ENCODE peak calls at places on chromosomes 7 and 10, in seven cellular contexts. One of them, this sample, is unnamed.

GRCh38 chr10:114930320-114930719 is 7.7 kb upstream of the TRUB1 start:
- DNase-seq in HEK293T: no peak
- DNase-seq in GM12878: no peak
- DNase-seq in K562: no peak
- DNase-seq in HepG2: no peak
- DNase-seq in WTC11: no peak
- DNase-seq in HCT116: no peak
- DNase-seq in this sample: no peak

GRCh38 chr10:130989670-130990247 is 321.8 kb downstream of the TCERG1L start:
- DNase-seq in HEK293T: no peak
- DNase-seq in GM12878: no peak
- DNase-seq in K562: no peak
- DNase-seq in HepG2: no peak
- DNase-seq in WTC11: no peak
- DNase-seq in HCT116: no peak
- DNase-seq in this sample: no peak

GRCh38 chr7:41758321-41758720 is 55.4 kb upstream of the INHBA start:
- DNase-seq in HEK293T: no peak
- DNase-seq in GM12878: no peak
- DNase-seq in K562: no peak
- DNase-seq in HepG2: no peak
- DNase-seq in WTC11: no peak
- DNase-seq in HCT116: no peak
- DNase-seq in this sample: no peak

GRCh38 chr7:74026406-74027123 is 1.4 kb upstream of the ELN start:
- DNase-seq in HEK293T: peak
- DNase-seq in GM12878: no peak
- DNase-seq in K562: peak
- DNase-seq in HepG2: peak
- DNase-seq in WTC11: peak
- DNase-seq in HCT116: peak
- DNase-seq in this sample: peak

GRCh38 chr7:29019275-29019820 is 61.2 kb upstream of the TRIL start:
- DNase-seq in HEK293T: no peak
- DNase-seq in GM12878: no peak
- DNase-seq in K562: no peak
- DNase-seq in HepG2: no peak
- DNase-seq in WTC11: no peak
- DNase-seq in HCT116: no peak
- DNase-seq in this sample: no peak

GRCh38 chr10:92571649-92572048 is 2.2 kb downstream of the IDE start:
- DNase-seq in HEK293T: no peak
- DNase-seq in GM12878: no peak
- DNase-seq in K562: no peak
- DNase-seq in HepG2: no peak
- DNase-seq in WTC11: no peak
- DNase-seq in HCT116: no peak
- DNase-seq in this sample: no peak

GRCh38 chr7:157927313-157927925 is 590.6 kb downstream of the DNAJB6 start:
- DNase-seq in HEK293T: no peak
- DNase-seq in GM12878: no peak
- DNase-seq in K562: no peak
- DNase-seq in HepG2: no peak
- DNase-seq in WTC11: no peak
- DNase-seq in HCT116: no peak
- DNase-seq in this sample: no peak

GRCh38 chr10:79181680-79182079 is 112.9 kb downstream of the ZMIZ1 start:
- DNase-seq in HEK293T: no peak
- DNase-seq in GM12878: no peak
- DNase-seq in K562: peak
- DNase-seq in HepG2: no peak
- DNase-seq in WTC11: no peak
- DNase-seq in HCT116: no peak
- DNase-seq in this sample: no peak

GRCh38 chr10:75358835-75359421 is 42.6 kb downstream of the ZNF503 start:
- DNase-seq in HEK293T: peak
- DNase-seq in GM12878: no peak
- DNase-seq in K562: no peak
- DNase-seq in HepG2: no peak
- DNase-seq in WTC11: no peak
- DNase-seq in HCT116: no peak
- DNase-seq in this sample: no peak

GRCh38 chr7:116554436-116554835 is 29.6 kb downstream of the CAV1 start:
- DNase-seq in HEK293T: no peak
- DNase-seq in GM12878: no peak
- DNase-seq in K562: no peak
- DNase-seq in HepG2: no peak
- DNase-seq in WTC11: no peak
- DNase-seq in HCT116: no peak
- DNase-seq in this sample: no peak

GRCh38 chr10:51001587-51001986 is 72.7 kb upstream of the PRKG1 start:
- DNase-seq in HEK293T: peak
- DNase-seq in GM12878: no peak
- DNase-seq in K562: no peak
- DNase-seq in HepG2: no peak
- DNase-seq in WTC11: no peak
- DNase-seq in HCT116: no peak
- DNase-seq in this sample: no peak

GRCh38 chr10:89029785-89030437 is 39.3 kb downstream of the FAS start:
- DNase-seq in HEK293T: peak
- DNase-seq in GM12878: peak
- DNase-seq in K562: peak
- DNase-seq in HepG2: peak
- DNase-seq in WTC11: peak
- DNase-seq in HCT116: peak
- DNase-seq in this sample: no peak

GRCh38 chr10:129365767-129366400 is 101.2 kb upstream of the MGMT start:
- DNase-seq in HEK293T: peak
- DNase-seq in GM12878: no peak
- DNase-seq in K562: peak
- DNase-seq in HepG2: no peak
- DNase-seq in WTC11: peak
- DNase-seq in HCT116: peak
- DNase-seq in this sample: no peak

GRCh38 chr7:140596751-140597424 is 43.7 kb downstream of the DENND2A start:
- DNase-seq in HEK293T: no peak
- DNase-seq in GM12878: no peak
- DNase-seq in K562: no peak
- DNase-seq in HepG2: no peak
- DNase-seq in WTC11: no peak
- DNase-seq in HCT116: no peak
- DNase-seq in this sample: no peak

GRCh38 chr10:100019824-100020160 is 10.0 kb upstream of the DNMBP start:
- DNase-seq in HEK293T: peak
- DNase-seq in GM12878: no peak
- DNase-seq in K562: no peak
- DNase-seq in HepG2: peak
- DNase-seq in WTC11: peak
- DNase-seq in HCT116: no peak
- DNase-seq in this sample: no peak

GRCh38 chr10:13658864-13659685 is 72.3 kb downstream of the PRPF18 start:
- DNase-seq in HEK293T: no peak
- DNase-seq in GM12878: no peak
- DNase-seq in K562: no peak
- DNase-seq in HepG2: no peak
- DNase-seq in WTC11: no peak
- DNase-seq in HCT116: no peak
- DNase-seq in this sample: no peak

GRCh38 chr10:120460191-120460590 is 3.2 kb downstream of the PLPP4 start:
- DNase-seq in HEK293T: no peak
- DNase-seq in GM12878: no peak
- DNase-seq in K562: no peak
- DNase-seq in HepG2: no peak
- DNase-seq in WTC11: no peak
- DNase-seq in HCT116: no peak
- DNase-seq in this sample: no peak

GRCh38 chr10:11468126-11468742 is 143.2 kb downstream of the USP6NL start:
- DNase-seq in HEK293T: no peak
- DNase-seq in GM12878: no peak
- DNase-seq in K562: no peak
- DNase-seq in HepG2: no peak
- DNase-seq in WTC11: no peak
- DNase-seq in HCT116: no peak
- DNase-seq in this sample: no peak

GRCh38 chr10:42637142-42637541 is 1.2 kb downstream of the ZNF33B start:
- DNase-seq in HEK293T: no peak
- DNase-seq in GM12878: no peak
- DNase-seq in K562: no peak
- DNase-seq in HepG2: peak
- DNase-seq in WTC11: no peak
- DNase-seq in HCT116: no peak
- DNase-seq in this sample: no peak
- TF ChIP-seq SP1 in HEK293T: no peak
- TF ChIP-seq SP1 in GM12878: no peak
- TF ChIP-seq SP1 in K562: no peak
- TF ChIP-seq SP1 in HepG2: no peak
- TF ChIP-seq SP1 in WTC11: no peak
- TF ChIP-seq SP1 in HCT116: no peak
- TF ChIP-seq SP1 in this sample: no peak

DNA sequence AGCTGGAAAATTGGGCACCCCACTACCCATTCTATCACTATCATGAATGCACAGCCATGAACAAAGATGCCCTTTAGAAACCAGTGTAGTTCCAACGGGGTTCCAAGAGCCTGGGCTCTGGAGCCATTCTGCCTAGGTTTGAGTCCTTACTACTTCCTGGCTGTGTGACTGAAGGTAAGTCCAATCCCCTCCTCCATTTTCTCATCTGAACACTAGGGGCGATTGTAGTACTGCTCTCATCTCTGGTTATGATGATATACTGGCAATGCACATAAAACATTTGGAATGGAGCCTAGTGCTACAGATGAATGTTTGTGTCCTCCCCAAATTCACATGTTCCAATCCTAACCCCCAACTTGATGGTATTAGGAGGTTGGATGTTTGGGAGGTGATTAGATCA is 28.1 kb upstream of the CDH23 start:
- DNase-seq in HEK293T: peak
- DNase-seq in GM12878: no peak
- DNase-seq in K562: no peak
- DNase-seq in HepG2: peak
- DNase-seq in WTC11: no peak
- DNase-seq in HCT116: no peak
- DNase-seq in this sample: no peak
- TF ChIP-seq SP1 in HEK293T: no peak
- TF ChIP-seq SP1 in GM12878: no peak
- TF ChIP-seq SP1 in K562: no peak
- TF ChIP-seq SP1 in HepG2: no peak
- TF ChIP-seq SP1 in WTC11: no peak
- TF ChIP-seq SP1 in HCT116: no peak
- TF ChIP-seq SP1 in this sample: no peak

GRCh38 chr7:127612263-127612662 is 5.7 kb downstream of the PAX4 start:
- DNase-seq in HEK293T: no peak
- DNase-seq in GM12878: no peak
- DNase-seq in K562: no peak
- DNase-seq in HepG2: no peak
- DNase-seq in WTC11: no peak
- DNase-seq in HCT116: no peak
- DNase-seq in this sample: no peak
- TF ChIP-seq SP1 in HEK293T: no peak
- TF ChIP-seq SP1 in GM12878: no peak
- TF ChIP-seq SP1 in K562: no peak
- TF ChIP-seq SP1 in HepG2: no peak
- TF ChIP-seq SP1 in WTC11: no peak
- TF ChIP-seq SP1 in HCT116: no peak
- TF ChIP-seq SP1 in this sample: no peak

GRCh38 chr7:107355616-107356015 is 114.2 kb upstream of the GPR22 start:
- DNase-seq in HEK293T: no peak
- DNase-seq in GM12878: no peak
- DNase-seq in K562: no peak
- DNase-seq in HepG2: no peak
- DNase-seq in WTC11: no peak
- DNase-seq in HCT116: no peak
- DNase-seq in this sample: no peak
- TF ChIP-seq SP1 in HEK293T: no peak
- TF ChIP-seq SP1 in GM12878: no peak
- TF ChIP-seq SP1 in K562: no peak
- TF ChIP-seq SP1 in HepG2: no peak
- TF ChIP-seq SP1 in WTC11: no peak
- TF ChIP-seq SP1 in HCT116: no peak
- TF ChIP-seq SP1 in this sample: no peak

GRCh38 chr7:121288894-121289293 is 39.9 kb upstream of the WNT16 start:
- DNase-seq in HEK293T: no peak
- DNase-seq in GM12878: no peak
- DNase-seq in K562: no peak
- DNase-seq in HepG2: no peak
- DNase-seq in WTC11: no peak
- DNase-seq in HCT116: peak
- DNase-seq in this sample: no peak

GRCh38 chr7:121286742-121287699 is 41.8 kb upstream of the WNT16 start:
- DNase-seq in HEK293T: no peak
- DNase-seq in GM12878: no peak
- DNase-seq in K562: no peak
- DNase-seq in HepG2: no peak
- DNase-seq in WTC11: no peak
- DNase-seq in HCT116: no peak
- DNase-seq in this sample: no peak

GRCh38 chr7:121286186-121286585 is 42.6 kb upstream of the WNT16 start:
- DNase-seq in HEK293T: no peak
- DNase-seq in GM12878: no peak
- DNase-seq in K562: no peak
- DNase-seq in HepG2: no peak
- DNase-seq in WTC11: no peak
- DNase-seq in HCT116: no peak
- DNase-seq in this sample: no peak

GRCh38 chr7:121282129-121282528 is 46.7 kb upstream of the WNT16 start:
- DNase-seq in HEK293T: no peak
- DNase-seq in GM12878: no peak
- DNase-seq in K562: no peak
- DNase-seq in HepG2: no peak
- DNase-seq in WTC11: no peak
- DNase-seq in HCT116: no peak
- DNase-seq in this sample: no peak

GRCh38 chr7:121285066-121285667 is 43.6 kb upstream of the WNT16 start:
- DNase-seq in HEK293T: no peak
- DNase-seq in GM12878: no peak
- DNase-seq in K562: no peak
- DNase-seq in HepG2: no peak
- DNase-seq in WTC11: no peak
- DNase-seq in HCT116: no peak
- DNase-seq in this sample: no peak
- TF ChIP-seq SP1 in HEK293T: no peak
- TF ChIP-seq SP1 in GM12878: no peak
- TF ChIP-seq SP1 in K562: no peak
- TF ChIP-seq SP1 in HepG2: no peak
- TF ChIP-seq SP1 in WTC11: no peak
- TF ChIP-seq SP1 in HCT116: no peak
- TF ChIP-seq SP1 in this sample: no peak

This sample was measured in H1.